ENCODE peak calls at places on chromosomes 13 and 19, in five cellular contexts. X is DND-41, M is body of pancreas, C is uterus, F is AG04450. A is an unnamed sample. For H3K9me3, the result is how much of the 10 kb centered on the place peaks cover.

GRCh38 chr13:51282322-51282721 is 57.2 kb upstream of the SERPINE3 start:
- DNase-seq in M (peak), X (no peak), C (no peak), F (no peak), A (no peak)

GRCh38 chr19:17579523-17580244 is 24.2 kb downstream of the COLGALT1 start:
- DNase-seq in M (peak), C (peak), X (no peak), F (no peak), A (peak)

GRCh38 chr13:20952838-20953237 is 50.3 kb upstream of the XPO4 start:
- DNase-seq in M (no peak), X (no peak), F (no peak), C (no peak), A (no peak)

GRCh38 chr19:46118136-46118535 is 6.4 kb downstream of the IGFL3 start:
- DNase-seq in C (no peak), X (no peak), M (no peak), F (no peak), A (no peak)

GRCh38 chr13:42720116-42720857 is 61.1 kb upstream of the FAM216B start:
- DNase-seq in C (peak), F (peak), M (peak), X (no peak), A (no peak)

GRCh38 chr13:36069881-36070366 is 61.3 kb downstream of the DCLK1 start:
- DNase-seq in C (peak), X (no peak), F (no peak), M (peak), A (no peak)

GRCh38 chr19:46954502-46955004 is 65.1 kb upstream of the NPAS1 start:
- DNase-seq in C (no peak), F (no peak), X (no peak), M (no peak), A (no peak)

GRCh38 chr13:110942248-110942981 is 27.5 kb upstream of the ANKRD10 start:
- DNase-seq in C (no peak), M (no peak), X (no peak), F (no peak), A (no peak)

GRCh38 chr19:12664406-12665280 is 1.9 kb downstream of the MAN2B1 start:
- DNase-seq in F (no peak), M (no peak), C (no peak), X (no peak), A (no peak)

GRCh38 chr13:54210397-54211050 is 1181.9 kb downstream of the OLFM4 start:
- DNase-seq in M (no peak), C (no peak), F (no peak), X (no peak), A (no peak)

GRCh38 chr13:22736084-22736767 is 444.6 kb upstream of the SGCG start:
- DNase-seq in M (no peak), F (no peak), C (no peak), X (no peak), A (no peak)

GRCh38 chr19:43784981-43785808 is 4.4 kb upstream of the KCNN4 start:
- DNase-seq in M (peak), C (no peak), X (peak), F (peak), A (peak)

GRCh38 chr19:46308510-46308909 is 11.7 kb downstream of the HIF3A start:
- DNase-seq in M (no peak), C (no peak), F (no peak), X (no peak), A (no peak)

GRCh38 chr13:105147481-105147880 is 1388.0 kb downstream of the EFNB2 start:
- DNase-seq in M (no peak), F (no peak), X (no peak), C (no peak), A (no peak)

GRCh38 chr13:66586489-66586888 is 643.6 kb downstream of the PCDH9 start:
- DNase-seq in X (no peak), M (no peak), F (no peak), C (no peak), A (no peak)

GRCh38 chr13:97344250-97345175 is 89.5 kb upstream of the RAP2A start:
- DNase-seq in C (peak), F (no peak), X (peak), M (peak), A (no peak)

GRCh38 chr13:35143123-35143522 is 201.1 kb downstream of the NBEA start:
- DNase-seq in M (no peak), X (no peak), F (no peak), C (no peak), A (no peak)

GRCh38 chr19:11012507-11012906 is 51.7 kb downstream of the SMARCA4 start:
- DNase-seq in F (no peak), X (no peak), C (no peak), M (no peak), A (no peak)

GRCh38 chr19:959935-960502 is 24.1 kb upstream of the WDR18 start:
- DNase-seq in M (no peak), F (no peak), X (no peak), C (no peak), A (no peak)

GRCh38 chr19:50906217-50906616 is 5.0 kb downstream of the KLK4 start:
- DNase-seq in C (no peak), M (peak), X (peak), F (no peak), A (peak)

GRCh38 chr19:51091895-51092873 is 9.5 kb upstream of the KLK14 start:
- DNase-seq in M (no peak), F (no peak), C (no peak), X (no peak), A (no peak)

GRCh38 chr19:3055741-3056453 is 6.4 kb downstream of the TLE5 start:
- DNase-seq in M (peak), F (no peak), C (peak), X (no peak), A (no peak)

GRCh38 chr13:70604448-70604847 is 496.2 kb upstream of the KLHL1 start:
- DNase-seq in C (no peak), F (no peak), X (no peak), M (peak), A (no peak)

GRCh38 chr13:51246411-51247298 is 24.5 kb downstream of the FAM124A start:
- DNase-seq in F (no peak), C (no peak), X (no peak), M (peak), A (no peak)

GRCh38 chr19:17227798-17228367 is 1.9 kb downstream of the OCEL1 start:
- DNase-seq in F (no peak), C (no peak), X (no peak), M (peak), A (no peak)

GRCh38 chr13:93875527-93875926 is 604.0 kb downstream of the DCT start:
- DNase-seq in M (no peak), C (no peak), F (peak), X (no peak), A (no peak)

GRCh38 chr19:35767288-35768081 is 7.9 kb upstream of the ARHGAP33 start:
- DNase-seq in F (no peak), X (no peak), C (no peak), M (peak), A (no peak)

GRCh38 chr13:39451301-39451700 is 151.7 kb downstream of the LHFPL6 start:
- DNase-seq in X (no peak), F (no peak), M (no peak), C (no peak), A (no peak)

GRCh38 chr13:40024578-40024952 is 369.1 kb downstream of the COG6 start:
- DNase-seq in X (no peak), M (no peak), C (no peak), F (no peak), A (no peak)

GRCh38 chr13:84994582-84994981 is 804.6 kb downstream of the SLITRK6 start:
- DNase-seq in F (no peak), M (no peak), X (no peak), C (no peak), A (no peak)

GRCh38 chr19:4870025-4870700 is 2.7 kb upstream of the PLIN3 start:
- DNase-seq in C (peak), X (no peak), F (peak), M (peak), A (no peak)

GRCh38 chr19:44993526-44993925 is 7.7 kb upstream of the RELB start:
- DNase-seq in C (no peak), M (no peak), X (no peak), F (no peak), A (peak)

GRCh38 chr19:5308471-5309437 is 31.9 kb downstream of the PTPRS start:
- DNase-seq in X (no peak), M (peak), C (peak), F (peak), A (no peak)

GRCh38 chr13:49545661-49546060 is 39.7 kb downstream of the RCBTB1 start:
- DNase-seq in F (no peak), C (no peak), X (no peak), M (no peak), A (no peak)

GRCh38 chr13:111460548-111461444 is 140.4 kb downstream of the TEX29 start:
- DNase-seq in X (peak), F (peak), M (peak), C (no peak), A (no peak)

GRCh38 chr19:13797058-13797440 is 1.8 kb downstream of the ZSWIM4 start:
- DNase-seq in X (no peak), F (no peak), M (no peak), C (no peak), A (no peak)
- H3K27ac ChIP-seq in X (no peak), F (peak), M (peak), C (peak), A (no peak)

GRCh38 chr19:52453324-52454094 is at the start of gene ZNF578:
- DNase-seq in M (peak), C (peak), X (no peak), F (peak), A (peak)

DNA sequence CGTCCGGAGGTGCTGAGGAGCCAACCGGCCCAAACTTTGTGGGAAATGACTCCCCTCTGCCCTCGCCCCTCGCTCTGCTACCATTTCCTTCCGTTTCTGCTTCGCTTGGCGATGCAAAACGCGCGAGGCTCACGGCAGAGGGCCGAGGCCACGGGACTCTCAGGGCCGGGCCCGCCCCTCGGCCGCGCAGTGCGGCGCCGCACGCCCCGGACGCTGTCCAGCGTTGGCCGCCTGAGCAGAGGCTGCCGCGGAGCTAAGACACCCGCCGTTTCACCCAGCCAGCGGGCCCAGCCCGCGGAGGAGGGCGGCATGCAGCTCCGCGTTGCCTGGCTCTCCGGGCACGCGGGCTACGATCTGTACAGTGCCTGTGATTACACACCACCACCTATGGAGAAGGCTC is 2.1 kb upstream of the ZNF578 start:
- DNase-seq in F (no peak), C (no peak), M (no peak), X (no peak), A (no peak)
- H3K9me3 ChIP-seq in F (under half), C (under half), M (half or more), X (under half), A (half or more)

GRCh38 chr19:19524053-19524452 is 4.7 kb upstream of the YJEFN3 start:
- DNase-seq in F (no peak), M (no peak), X (no peak), C (no peak), A (no peak)
- H3K27ac ChIP-seq in F (no peak), M (no peak), X (no peak), C (no peak), A (no peak)

GRCh38 chr19:15466851-15467733 is 2.7 kb upstream of the RASAL3 start:
- DNase-seq in C (no peak), M (no peak), X (peak), F (peak), A (peak)
- H3K9me3 ChIP-seq in C (under half), M (under half), X (under half), F (under half), A (under half)

DNA sequence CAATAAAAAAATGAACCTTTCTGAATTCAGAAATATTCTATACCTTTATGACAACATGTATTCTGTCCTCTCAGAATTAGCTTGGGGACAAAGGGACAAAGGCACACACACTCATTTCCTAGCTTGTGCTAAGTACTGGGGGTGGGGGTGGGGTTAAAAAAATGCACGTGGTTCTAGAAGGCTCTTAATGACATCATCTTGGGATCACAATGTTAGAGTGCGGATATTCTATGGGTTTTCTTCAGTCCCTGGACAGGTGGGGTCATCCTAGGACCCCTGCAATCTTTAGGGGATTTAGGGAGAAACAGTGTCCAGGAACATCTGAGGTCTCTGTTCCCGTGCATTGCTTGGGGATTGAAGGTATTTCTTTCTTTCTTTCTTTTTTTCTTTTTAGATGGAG is 21.8 kb downstream of the GATAD2A start:
- DNase-seq in C (no peak), M (no peak), X (no peak), F (no peak), A (no peak)
- H3K27ac ChIP-seq in C (no peak), M (no peak), X (no peak), F (no peak), A (no peak)

DNA sequence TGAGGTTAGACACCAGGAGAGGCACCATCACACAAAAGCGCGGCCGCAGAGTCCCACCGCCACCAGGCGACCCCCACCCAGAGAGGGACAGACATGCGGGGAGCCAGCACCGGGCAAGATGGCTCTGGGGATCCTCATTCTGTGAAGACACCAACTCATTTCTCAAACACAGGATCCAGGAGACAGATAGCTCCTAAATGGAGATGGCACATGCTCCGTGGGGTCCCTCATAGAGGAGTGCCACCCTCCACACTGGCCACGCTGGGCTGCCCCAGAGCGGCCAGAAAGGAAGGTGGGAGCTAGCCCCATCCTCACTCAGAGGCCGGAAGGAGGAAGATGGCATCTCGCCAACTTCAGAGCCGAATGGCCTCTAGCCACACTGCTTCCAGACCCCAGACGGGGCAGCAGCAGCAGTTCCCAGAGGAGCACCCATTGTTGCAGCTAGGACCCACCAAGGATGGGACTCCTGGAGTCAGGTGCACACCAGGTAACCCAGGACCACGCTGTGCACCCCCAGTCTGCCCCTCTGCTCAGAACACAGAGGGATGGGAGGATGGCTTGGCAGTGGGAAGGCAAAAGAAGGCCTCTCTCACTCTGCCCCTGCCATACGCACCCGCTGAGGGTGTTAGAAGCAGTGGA is 78.6 kb downstream of the ZIC5 start:
- DNase-seq in F (no peak), X (no peak), C (no peak), M (no peak), A (no peak)
- H3K9me3 ChIP-seq in F (under half), X (under half), C (under half), M (under half), A (under half)

A was measured in CD4-positive, alpha-beta memory T cell.